ENCODE peak calls at places on chromosomes 11 and 22, in five cellular contexts. Y is activated CD8-positive, alpha-beta memory T cell treated with anti-CD3 and anti-CD28 coated beads for 1 hour; P is mucosa of gallbladder; A is midbrain; U is NCI-H2081. V is an unnamed sample.

GRCh38 chr11:64569300-64569970 is 21.6 kb upstream of the SLC22A12 start:
- DNase-seq in A (no peak), Y (no peak), P (no peak), U (no peak), V (peak)

GRCh38 chr11:75597636-75598035 is 35.6 kb downstream of the SERPINH1 start:
- DNase-seq in U (peak), A (peak), P (no peak), Y (no peak), V (no peak)

GRCh38 chr11:47002366-47002765 is 65.8 kb downstream of the CSTPP1 start:
- DNase-seq in U (no peak), A (no peak), Y (no peak), P (no peak), V (no peak)

GRCh38 chr11:17558025-17558780 is 11.1 kb downstream of the OTOG start:
- DNase-seq in P (no peak), Y (no peak), A (no peak), U (no peak), V (no peak)

GRCh38 chr11:61654397-61654829 is 25.8 kb upstream of the DAGLA start:
- DNase-seq in A (peak), Y (no peak), U (no peak), P (peak), V (no peak)

GRCh38 chr11:94924074-94925031 is 49.0 kb downstream of the CWC15 start:
- DNase-seq in A (no peak), P (no peak), U (no peak), Y (no peak), V (no peak)

GRCh38 chr11:71188073-71188472 is 64.3 kb downstream of the SHANK2 start:
- DNase-seq in A (no peak), Y (no peak), U (no peak), P (no peak), V (no peak)

GRCh38 chr22:29692327-29692640 is 27.5 kb upstream of the CABP7 start:
- DNase-seq in U (no peak), P (no peak), Y (no peak), A (no peak), V (no peak)

GRCh38 chr22:24474221-24474620 is 20.9 kb upstream of the UPB1 start:
- DNase-seq in U (no peak), A (no peak), Y (no peak), P (no peak), V (no peak)

GRCh38 chr22:46754110-46754799 is 8.2 kb upstream of the TBC1D22A start:
- DNase-seq in Y (no peak), A (no peak), P (peak), U (no peak), V (no peak)

GRCh38 chr22:32407332-32407731 is 4.7 kb downstream of the RTCB start:
- DNase-seq in U (no peak), P (no peak), A (no peak), Y (no peak), V (no peak)

GRCh38 chr11:13329670-13330401 is 52.2 kb downstream of the BMAL1 start:
- DNase-seq in A (no peak), Y (no peak), U (peak), P (peak), V (no peak)

GRCh38 chr22:45221201-45221600 is 19.5 kb downstream of the KIAA0930 start:
- DNase-seq in U (no peak), P (no peak), Y (no peak), A (no peak), V (no peak)

GRCh38 chr11:67517784-67518552 is 5.3 kb downstream of the CABP2 start:
- DNase-seq in A (no peak), Y (no peak), U (no peak), P (no peak), V (no peak)

GRCh38 chr11:2351701-2352100 is 25.4 kb upstream of the CD81 start:
- DNase-seq in A (no peak), Y (no peak), U (no peak), P (no peak), V (no peak)

GRCh38 chr22:28594784-28595324 is 84.8 kb downstream of the TTC28 start:
- DNase-seq in U (peak), P (no peak), A (peak), Y (no peak), V (no peak)

GRCh38 chr22:25360891-25361645 is 141.6 kb downstream of the CRYBB2 start:
- DNase-seq in U (no peak), Y (no peak), P (no peak), A (no peak), V (no peak)

GRCh38 chr11:92828576-92828975 is 140.9 kb upstream of the MTNR1B start:
- DNase-seq in U (no peak), Y (no peak), A (no peak), P (no peak), V (no peak)

GRCh38 chr22:31857247-31857646 is 87.1 kb upstream of the YWHAH start:
- DNase-seq in A (no peak), Y (no peak), P (no peak), U (peak), V (no peak)

GRCh38 chr11:86588566-86589090 is 83.8 kb downstream of the ME3 start:
- DNase-seq in P (no peak), A (no peak), Y (no peak), U (peak), V (no peak)

GRCh38 chr22:25404556-25404922 is 159.9 kb upstream of the GRK3 start:
- DNase-seq in U (no peak), Y (no peak), P (no peak), A (no peak), V (no peak)

GRCh38 chr11:35318977-35319925 is 100.1 kb downstream of the SLC1A2 start:
- DNase-seq in A (no peak), U (no peak), P (no peak), Y (no peak), V (no peak)

GRCh38 chr22:37352481-37352880 is 70.2 kb downstream of the CYTH4 start:
- DNase-seq in A (no peak), P (no peak), U (no peak), Y (no peak), V (no peak)

GRCh38 chr11:128517457-128518230 is 69.7 kb downstream of the ETS1 start:
- DNase-seq in U (no peak), A (no peak), Y (no peak), P (no peak), V (no peak)

GRCh38 chr11:10641314-10642206 is 52.0 kb downstream of the IRAG1 start:
- DNase-seq in Y (no peak), U (no peak), A (no peak), P (no peak), V (no peak)

GRCh38 chr22:47136050-47136449 is 373.6 kb downstream of the TBC1D22A start:
- DNase-seq in U (no peak), Y (no peak), P (no peak), A (no peak), V (no peak)

GRCh38 chr11:106224172-106224571 is 146.7 kb downstream of the AASDHPPT start:
- DNase-seq in Y (no peak), A (no peak), P (no peak), U (no peak), V (no peak)

GRCh38 chr11:123033895-123034294 is 28.0 kb downstream of the HSPA8 start:
- DNase-seq in U (no peak), P (no peak), A (no peak), Y (no peak), V (no peak)

GRCh38 chr22:19815093-19815822 is 39.4 kb downstream of the GNB1L start:
- DNase-seq in A (no peak), U (no peak), P (peak), Y (no peak), V (no peak)

GRCh38 chr11:68021167-68021787 is 9.2 kb upstream of the NDUFS8 start:
- DNase-seq in A (no peak), P (no peak), U (no peak), Y (no peak), V (no peak)

V was measured in DMS 273 treated with DMSO at 0.1 percent for 48 hours.